ENCODE peak calls at places on chromosomes 6 and 20, in four cellular contexts. Y, R, Z and J are unnamed samples.

GRCh38 chr20:52621401-52621800 is 350.8 kb upstream of the TSHZ2 start:
- DNase-seq in Y (no peak), R (no peak), Z (no peak), J (no peak)

GRCh38 chr6:154960299-154960796 is 34.8 kb upstream of the TIAM2 start:
- DNase-seq in Y (peak), R (no peak), Z (no peak), J (no peak)

GRCh38 chr6:16324622-16325225 is 86.3 kb downstream of the GMPR start:
- DNase-seq in Y (no peak), R (no peak), Z (no peak), J (no peak)

GRCh38 chr6:15550724-15551123 is 112.1 kb downstream of the DTNBP1 start:
- DNase-seq in Y (no peak), R (no peak), Z (no peak), J (no peak)

GRCh38 chr20:13322198-13322597 is 101.1 kb downstream of the ISM1 start:
- DNase-seq in Y (peak), R (no peak), Z (no peak), J (no peak)

GRCh38 chr20:37007898-37008649 is 56.6 kb upstream of the SAMHD1 start:
- DNase-seq in Y (peak), R (no peak), Z (peak), J (peak)

GRCh38 chr6:157755752-157756411 is 67.2 kb upstream of the SNX9 start:
- DNase-seq in Y (no peak), R (no peak), Z (no peak), J (no peak)

GRCh38 chr6:148192310-148192709 is 150.3 kb upstream of the SASH1 start:
- DNase-seq in Y (no peak), R (no peak), Z (no peak), J (no peak)

GRCh38 chr20:22620342-22620741 is 36.0 kb upstream of the FOXA2 start:
- DNase-seq in Y (no peak), R (no peak), Z (no peak), J (no peak)

GRCh38 chr6:85452441-85452881 is 2.6 kb downstream of the NT5E start:
- DNase-seq in Y (no peak), R (no peak), Z (no peak), J (no peak)

GRCh38 chr20:61635721-61636455 is 383.8 kb downstream of the CDH4 start:
- DNase-seq in Y (no peak), R (no peak), Z (no peak), J (no peak)

GRCh38 chr20:63163596-63164560 is 52.1 kb downstream of the YTHDF1 start:
- DNase-seq in Y (no peak), R (no peak), Z (no peak), J (no peak)

GRCh38 chr6:151014404-151015150 is 149.1 kb downstream of the MTHFD1L start:
- DNase-seq in Y (peak), R (no peak), Z (peak), J (peak)

GRCh38 chr20:561437-562231 is 18.0 kb upstream of the CSNK2A1 start:
- DNase-seq in Y (peak), R (no peak), Z (peak), J (peak)

GRCh38 chr6:169263836-169264608 is 10.4 kb upstream of the THBS2 start:
- DNase-seq in Y (no peak), R (no peak), Z (no peak), J (no peak)

GRCh38 chr6:77106992-77107391 is 356.3 kb downstream of the HTR1B start:
- DNase-seq in Y (no peak), R (no peak), Z (no peak), J (no peak)

GRCh38 chr6:70118670-70119069 is 184.2 kb downstream of the COL9A1 start:
- DNase-seq in Y (no peak), R (no peak), Z (no peak), J (no peak)

GRCh38 chr6:45896783-45897441 is 118.7 kb downstream of the CLIC5 start:
- DNase-seq in Y (no peak), R (no peak), Z (no peak), J (no peak)

GRCh38 chr6:144148891-144149290 is 1.4 kb upstream of the STX11 start:
- DNase-seq in Y (no peak), R (no peak), Z (no peak), J (no peak)

GRCh38 chr6:44676826-44677433 is 289.4 kb downstream of the CDC5L start:
- DNase-seq in Y (no peak), R (no peak), Z (no peak), J (no peak)

GRCh38 chr20:57190536-57191265 is 75.7 kb downstream of the BMP7 start:
- DNase-seq in Y (no peak), R (no peak), Z (no peak), J (no peak)

GRCh38 chr20:10536531-10536930 is 101.4 kb downstream of the SLX4IP start:
- DNase-seq in Y (peak), R (no peak), Z (no peak), J (no peak)

GRCh38 chr6:13523826-13524622 is 36.6 kb upstream of the GFOD1 start:
- DNase-seq in Y (no peak), R (no peak), Z (no peak), J (no peak)

GRCh38 chr6:113999284-113999683 is 28.3 kb upstream of the HDAC2 start:
- DNase-seq in Y (no peak), R (no peak), Z (no peak), J (no peak)

GRCh38 chr6:153412519-153412918 is 281.4 kb upstream of the RGS17 start:
- DNase-seq in Y (no peak), R (no peak), Z (no peak), J (no peak)

GRCh38 chr6:111484655-111484974 is 1.6 kb upstream of the REV3L start:
- DNase-seq in Y (peak), R (no peak), Z (no peak), J (no peak)

GRCh38 chr6:135871296-135871695 is 19.8 kb downstream of the PDE7B start:
- DNase-seq in Y (no peak), R (no peak), Z (no peak), J (no peak)

GRCh38 chr6:4577406-4577805 is 198.8 kb upstream of the CDYL start:
- DNase-seq in Y (no peak), R (no peak), Z (no peak), J (no peak)

GRCh38 chr6:24581084-24581669 is 64.8 kb downstream of the KIAA0319 start:
- DNase-seq in Y (peak), R (no peak), Z (peak), J (peak)

GRCh38 chr6:17986656-17987575 is 519 bp downstream of the KIF13A start:
- DNase-seq in Y (peak), R (no peak), Z (peak), J (peak)

GRCh38 chr6:7805828-7806227 is 79.9 kb downstream of the BMP6 start:
- DNase-seq in Y (no peak), R (no peak), Z (no peak), J (no peak)

GRCh38 chr20:51306521-51307358 is 235.8 kb downstream of the NFATC2 start:
- DNase-seq in Y (peak), R (no peak), Z (peak), J (peak)

GRCh38 chr6:117267766-117268534 is 2.6 kb downstream of the VGLL2 start:
- DNase-seq in Y (no peak), R (no peak), Z (no peak), J (peak)

GRCh38 chr6:12182676-12183075 is 107.5 kb upstream of the EDN1 start:
- DNase-seq in Y (no peak), R (no peak), Z (no peak), J (no peak)

GRCh38 chr6:2840794-2841061 is 935 bp downstream of the SERPINB1 start:
- DNase-seq in Y (no peak), R (no peak), Z (no peak), J (no peak)

GRCh38 chr6:2839982-2840793 is 1.5 kb downstream of the SERPINB1 start:
- DNase-seq in Y (no peak), R (no peak), Z (no peak), J (no peak)

GRCh38 chr6:2842139-2842552 is 483 bp upstream of the SERPINB1 start:
- DNase-seq in Y (no peak), R (no peak), Z (no peak), J (no peak)

GRCh38 chr6:2843138-2843740 is 1.6 kb upstream of the SERPINB1 start:
- DNase-seq in Y (no peak), R (no peak), Z (no peak), J (no peak)

DNA sequence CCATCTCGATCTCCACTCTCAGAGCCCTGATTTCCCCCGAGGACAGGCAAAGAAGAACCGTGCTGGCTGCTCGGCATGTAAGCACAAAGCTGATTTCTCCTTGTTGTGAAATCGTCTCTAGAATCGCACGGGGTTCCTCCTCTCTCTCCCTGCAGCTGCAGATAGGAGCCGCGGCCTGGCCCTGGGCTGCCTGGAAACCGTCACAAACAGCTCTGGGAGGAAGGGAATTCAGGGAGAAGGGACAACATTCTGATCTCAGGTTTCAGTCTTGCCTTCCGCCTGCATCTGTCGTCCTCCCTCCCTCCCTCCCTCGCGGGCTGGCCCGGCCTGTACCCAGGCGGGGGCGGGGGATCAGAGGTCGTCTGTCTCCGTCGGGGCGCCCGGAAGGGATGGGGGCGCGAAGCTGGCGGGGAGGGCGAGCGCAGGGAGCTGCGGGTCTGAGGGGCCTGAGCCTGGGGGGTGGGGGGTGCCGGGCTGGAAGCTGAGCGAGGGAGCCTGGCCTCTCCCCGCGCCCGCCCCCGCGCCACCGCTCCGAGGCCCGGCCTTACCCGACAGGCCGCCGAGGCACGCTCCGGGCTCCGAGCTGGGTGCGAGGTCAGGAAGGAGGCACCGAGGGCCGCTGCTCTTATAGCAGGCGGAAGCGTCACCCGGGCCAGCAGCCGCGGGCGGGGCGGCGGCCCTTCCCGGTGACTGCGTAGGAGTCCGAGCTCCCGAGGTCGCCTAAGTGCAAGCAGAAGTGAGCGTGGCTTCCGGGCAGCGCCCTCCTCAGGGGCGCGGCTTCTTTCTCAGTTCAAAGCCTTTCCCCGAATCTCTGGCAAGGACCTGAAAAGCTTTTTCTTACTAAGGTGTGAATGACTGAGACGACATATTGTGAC is at the start of gene SERPINB1:
- DNase-seq in Y (peak), R (no peak), Z (peak), J (peak)
- TF ChIP-seq FOXK2 in Y (no peak), R (no peak), Z (peak), J (no peak)

GRCh38 chr6:43274127-43274915 is 23.7 kb upstream of the SLC22A7 start:
- DNase-seq in Y (no peak), R (no peak), Z (no peak), J (no peak)

GRCh38 chr6:43276180-43277082 is 21.6 kb upstream of the SLC22A7 start:
- DNase-seq in Y (peak), R (no peak), Z (no peak), J (no peak)

GRCh38 chr6:43275782-43276179 is 22.3 kb upstream of the SLC22A7 start:
- DNase-seq in Y (no peak), R (no peak), Z (no peak), J (no peak)

GRCh38 chr6:43273707-43274106 is 24.4 kb upstream of the SLC22A7 start:
- DNase-seq in Y (peak), R (no peak), Z (no peak), J (no peak)

GRCh38 chr6:43274916-43275597 is 23.0 kb upstream of the SLC22A7 start:
- DNase-seq in Y (peak), R (no peak), Z (peak), J (no peak)
- TF ChIP-seq SP1 in Y (no peak), R (no peak), Z (no peak), J (no peak)

DNA sequence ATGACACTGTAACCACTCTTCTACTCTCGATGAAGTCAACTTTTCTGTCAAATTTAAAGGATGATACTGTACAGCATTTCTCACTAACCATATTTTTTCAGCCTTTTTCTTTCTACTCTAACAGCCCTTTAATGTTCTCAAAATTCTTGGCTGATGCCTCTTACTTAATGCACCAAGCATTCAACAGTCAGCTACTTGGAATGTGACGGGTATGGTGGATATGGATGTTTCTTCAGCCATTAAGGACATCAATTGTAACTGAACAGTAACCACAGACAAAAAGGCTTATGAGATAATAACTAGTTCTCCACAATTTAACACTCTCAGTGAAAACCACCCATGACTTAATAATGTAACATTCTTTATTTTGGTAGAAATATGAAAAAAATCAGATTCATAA is 467.2 kb upstream of the ZNF337 start:
- DNase-seq in Y (no peak), R (no peak), Z (no peak), J (no peak)
- TF ChIP-seq FOXK2 in Y (no peak), R (no peak), Z (no peak), J (no peak)

GRCh38 chr20:20230741-20231140 is 137.2 kb upstream of the INSM1 start:
- DNase-seq in Y (no peak), R (no peak), Z (no peak), J (no peak)

GRCh38 chr20:20229595-20229994 is 138.3 kb upstream of the INSM1 start:
- DNase-seq in Y (no peak), R (no peak), Z (no peak), J (no peak)

GRCh38 chr20:20231528-20232298 is 136.2 kb upstream of the INSM1 start:
- DNase-seq in Y (no peak), R (no peak), Z (no peak), J (no peak)

GRCh38 chr20:20235681-20236080 is 132.2 kb upstream of the INSM1 start:
- DNase-seq in Y (no peak), R (no peak), Z (no peak), J (no peak)

DNA sequence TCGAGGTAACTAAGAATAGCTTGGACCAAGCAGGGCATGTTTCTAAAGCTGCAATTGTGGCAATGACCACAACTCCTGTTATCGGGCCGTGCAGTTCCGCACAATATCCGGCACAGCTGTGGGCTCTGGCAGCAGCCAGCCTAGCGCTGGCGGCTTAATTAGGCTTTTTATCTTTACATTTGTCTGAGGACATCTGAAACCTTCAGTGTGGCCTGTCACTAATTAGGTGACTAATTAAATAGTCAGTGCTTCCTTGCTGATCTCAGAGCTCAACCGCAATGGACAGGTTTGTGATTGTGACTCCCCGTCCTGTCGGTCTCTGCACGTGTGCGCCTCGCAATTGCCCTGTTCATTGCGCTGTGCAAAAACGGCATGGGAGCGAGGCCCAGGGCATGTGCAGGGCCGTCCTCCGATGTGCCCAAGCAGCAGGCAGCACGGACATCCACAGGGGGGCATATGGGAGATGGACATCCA is 134.8 kb upstream of the INSM1 start:
- DNase-seq in Y (no peak), R (no peak), Z (peak), J (no peak)
- TF ChIP-seq SP1 in Y (no peak), R (no peak), Z (no peak), J (no peak)